ENCODE peak calls at places on chromosomes 11 and 22, in eight cellular contexts. T is testis; M is GM23248; X is tibial artery; F is RWPE2; W is pancreas; K is CD8-positive, alpha-beta memory T cell; U is mammary epithelial cell. S is an unnamed sample. For H3K36me3 and H3K27me3, the result is how much of the 10 kb centered on the place peaks cover.

GRCh38 chr11:71491531-71492329 is 35.3 kb upstream of the KRTAP5-7 start:
- DNase-seq in T (peak), M (no peak), X (no peak), F (peak), W (no peak), K (no peak), U (no peak), S (no peak)

GRCh38 chr22:41576877-41577276 is 12.8 kb downstream of the PMM1 start:
- DNase-seq in T (peak), M (peak), X (peak), F (no peak), W (peak), K (no peak), U (peak), S (peak)

GRCh38 chr22:25749420-25750169 is 7.6 kb downstream of the MYO18B start:
- DNase-seq in T (no peak), M (no peak), X (no peak), F (no peak), W (no peak), K (no peak), U (no peak), S (no peak)

GRCh38 chr11:57566035-57566504 is 1.4 kb downstream of the UBE2L6 start:
- DNase-seq in T (peak), M (peak), X (no peak), F (no peak), W (peak), K (peak), U (peak), S (no peak)

GRCh38 chr11:78460468-78460867 is 42.8 kb upstream of the GAB2 start:
- DNase-seq in T (no peak), M (peak), X (no peak), F (no peak), W (no peak), K (no peak), U (peak), S (no peak)

GRCh38 chr11:35006389-35007128 is 90.1 kb downstream of the PDHX start:
- DNase-seq in T (no peak), M (no peak), X (no peak), F (no peak), W (no peak), K (peak), U (no peak), S (no peak)

GRCh38 chr11:126891556-126892217 is 108.9 kb downstream of the KIRREL3 start:
- DNase-seq in T (no peak), M (peak), X (no peak), F (no peak), W (no peak), K (no peak), U (no peak), S (no peak)

GRCh38 chr22:22878801-22879674 is 8.6 kb upstream of the IGLL5 start:
- DNase-seq in T (no peak), M (no peak), X (no peak), F (no peak), W (no peak), K (no peak), U (no peak), S (no peak)

GRCh38 chr11:124934862-124935547 is 842 bp downstream of the HEPACAM start:
- DNase-seq in T (no peak), M (peak), X (no peak), F (no peak), W (no peak), K (no peak), U (peak), S (no peak)

GRCh38 chr22:25038771-25039170 is 86.3 kb downstream of the KIAA1671 start:
- DNase-seq in T (no peak), M (no peak), X (no peak), F (no peak), W (no peak), K (no peak), U (no peak), S (no peak)

GRCh38 chr11:113457784-113458183 is 17.4 kb downstream of the DRD2 start:
- DNase-seq in T (no peak), M (no peak), X (no peak), F (no peak), W (no peak), K (no peak), U (no peak), S (peak)

GRCh38 chr11:73147771-73148681 is 5.9 kb upstream of the FCHSD2 start:
- DNase-seq in T (peak), M (no peak), X (peak), F (no peak), W (peak), K (no peak), U (no peak), S (peak)

GRCh38 chr11:88292156-88292844 is 45.2 kb downstream of the CTSC start:
- DNase-seq in T (peak), M (peak), X (no peak), F (no peak), W (peak), K (no peak), U (peak), S (peak)

GRCh38 chr11:74044538-74044937 is 35.7 kb upstream of the UCP3 start:
- DNase-seq in T (no peak), M (no peak), X (no peak), F (no peak), W (no peak), K (no peak), U (no peak), S (no peak)

GRCh38 chr11:122723106-122723505 is 67.6 kb downstream of the UBASH3B start:
- DNase-seq in T (no peak), M (no peak), X (no peak), F (no peak), W (no peak), K (no peak), U (no peak), S (no peak)

GRCh38 chr11:47991266-47991830 is 11.0 kb downstream of the PTPRJ start:
- DNase-seq in T (no peak), M (no peak), X (no peak), F (no peak), W (peak), K (no peak), U (peak), S (peak)

DNA sequence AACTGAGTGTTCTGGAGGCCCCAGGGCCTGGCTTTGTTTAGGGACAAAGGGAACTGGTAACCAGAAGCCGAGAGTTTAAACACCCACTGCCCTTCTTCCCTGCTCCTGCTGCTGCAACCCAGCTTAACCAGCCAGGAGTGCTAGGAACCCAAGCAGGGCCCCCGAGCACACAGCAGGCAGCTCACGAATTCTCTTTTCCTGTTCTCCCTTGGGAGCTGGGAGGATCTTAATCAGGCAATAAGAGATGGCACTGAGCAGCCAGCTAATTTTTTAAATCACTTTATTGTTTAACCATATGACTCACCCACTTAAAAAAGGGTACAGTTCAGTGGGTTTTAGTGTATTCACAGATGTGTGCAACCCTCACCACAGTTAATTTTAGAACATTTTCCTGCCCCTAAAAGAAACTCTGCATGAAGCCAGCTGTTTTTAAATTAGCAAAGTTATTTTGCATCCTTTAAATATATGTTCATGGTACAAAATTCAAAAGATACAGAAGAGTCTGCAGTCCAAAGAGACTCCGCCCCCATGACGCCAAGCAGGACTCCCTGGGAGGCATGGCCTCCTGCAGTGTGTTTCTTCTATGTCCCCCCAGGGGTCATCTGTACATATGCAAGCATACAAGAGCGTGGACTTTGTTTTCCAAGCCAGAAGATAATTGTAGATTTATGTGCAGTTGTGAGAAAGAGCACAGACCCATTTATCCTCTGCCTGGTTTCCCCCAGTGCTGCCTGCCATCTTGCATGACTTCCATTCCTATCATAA is 18.9 kb upstream of the PPP6R3 start:
- DNase-seq in T (no peak), M (peak), X (no peak), F (no peak), W (no peak), K (no peak), U (no peak), S (no peak)
- H3K4me3 ChIP-seq in T (no peak), M (no peak), X (no peak), F (no peak), W (no peak), K (no peak), U (no peak), S (no peak)

GRCh38 chr22:46077669-46078099 is 72.6 kb upstream of the PPARA start:
- DNase-seq in T (peak), M (peak), X (peak), F (no peak), W (no peak), K (no peak), U (peak), S (no peak)
- H3K36me3 ChIP-seq in T (under half), M (half or more), X (under half), F (half or more), W (under half), K (under half), U (under half), S (under half)

GRCh38 chr11:119380816-119381185 is 689 bp downstream of the USP2 start:
- DNase-seq in T (no peak), M (no peak), X (no peak), F (no peak), W (no peak), K (no peak), U (no peak), S (peak)
- H3K27me3 ChIP-seq in T (under half), M (under half), X (under half), F (under half), W (under half), K (under half), U (under half), S (under half)

GRCh38 chr22:42957544-42957943 is 57.4 kb downstream of the PACSIN2 start:
- DNase-seq in T (no peak), M (no peak), X (no peak), F (no peak), W (no peak), K (no peak), U (no peak), S (no peak)

GRCh38 chr22:42958937-42959336 is 56.0 kb downstream of the PACSIN2 start:
- DNase-seq in T (no peak), M (no peak), X (no peak), F (no peak), W (no peak), K (no peak), U (no peak), S (no peak)

GRCh38 chr22:42960146-42960509 is 54.8 kb downstream of the PACSIN2 start:
- DNase-seq in T (no peak), M (no peak), X (no peak), F (no peak), W (no peak), K (no peak), U (no peak), S (peak)

GRCh38 chr22:42957958-42958357 is 57.0 kb downstream of the PACSIN2 start:
- DNase-seq in T (no peak), M (no peak), X (no peak), F (no peak), W (no peak), K (no peak), U (no peak), S (no peak)

GRCh38 chr22:42959472-42960145 is 55.3 kb downstream of the PACSIN2 start:
- DNase-seq in T (no peak), M (peak), X (peak), F (no peak), W (peak), K (no peak), U (peak), S (peak)
- H3K4me3 ChIP-seq in T (no peak), M (no peak), X (peak), F (no peak), W (peak), K (no peak), U (peak), S (no peak)

GRCh38 chr22:19226428-19226827 is 47.9 kb upstream of the SLC25A1 start:
- DNase-seq in T (no peak), M (no peak), X (no peak), F (no peak), W (no peak), K (no peak), U (no peak), S (no peak)
- H3K36me3 ChIP-seq in T (under half), M (under half), X (half or more), F (under half), W (under half), K (under half), U (under half), S (under half)

GRCh38 chr11:133238455-133238854 is 293.8 kb downstream of the OPCML start:
- DNase-seq in T (no peak), M (no peak), X (no peak), F (no peak), W (no peak), K (no peak), U (no peak), S (no peak)
- H3K27me3 ChIP-seq in T (under half), M (under half), X (under half), F (under half), W (under half), K (under half), U (under half), S (under half)

DNA sequence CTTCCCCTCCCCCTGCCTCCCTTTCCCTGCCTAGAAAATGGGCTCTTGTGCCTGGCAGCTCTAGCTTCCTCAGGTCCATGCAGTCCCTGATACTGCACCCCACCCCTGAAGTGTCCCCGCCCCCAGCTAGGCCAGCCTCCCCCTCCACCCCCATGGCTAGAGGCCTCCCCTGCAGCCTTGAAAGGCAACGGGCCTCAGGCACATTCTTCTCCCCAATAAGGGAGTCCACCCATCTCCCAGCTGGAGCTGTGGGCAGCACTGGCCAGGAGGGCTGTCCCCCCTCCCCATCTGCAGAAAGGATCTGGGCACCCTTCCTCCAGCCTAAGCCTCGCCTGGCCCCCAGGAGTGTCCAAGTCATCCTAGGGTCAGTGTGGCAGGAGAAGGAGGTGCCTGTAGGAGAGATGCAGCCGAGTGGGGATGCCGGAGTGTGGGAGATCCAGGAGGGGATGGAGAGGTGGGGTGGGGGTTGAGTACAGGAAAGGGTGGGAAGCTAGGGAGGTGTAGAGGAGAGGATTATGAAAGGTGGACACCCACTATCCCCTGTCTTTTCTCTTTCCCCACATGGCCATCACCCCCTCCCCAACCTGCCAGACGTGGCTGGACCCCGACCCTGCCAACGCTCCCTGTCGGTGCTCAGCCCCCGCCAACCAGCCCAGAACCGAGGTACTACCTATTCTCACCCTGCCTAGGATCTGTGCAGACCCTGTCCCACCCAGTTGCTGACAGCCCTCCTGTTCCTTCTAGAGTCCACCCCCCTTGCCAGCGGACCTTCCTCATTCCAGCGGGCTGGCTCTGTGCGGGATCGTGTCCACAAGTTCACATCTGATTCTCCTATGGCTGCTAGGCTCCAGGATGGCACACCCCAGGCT is 9.3 kb downstream of the SMTN start:
- DNase-seq in T (no peak), M (no peak), X (peak), F (no peak), W (no peak), K (no peak), U (no peak), S (no peak)
- H3K4me3 ChIP-seq in T (no peak), M (no peak), X (peak), F (no peak), W (no peak), K (no peak), U (no peak), S (no peak)

DNA sequence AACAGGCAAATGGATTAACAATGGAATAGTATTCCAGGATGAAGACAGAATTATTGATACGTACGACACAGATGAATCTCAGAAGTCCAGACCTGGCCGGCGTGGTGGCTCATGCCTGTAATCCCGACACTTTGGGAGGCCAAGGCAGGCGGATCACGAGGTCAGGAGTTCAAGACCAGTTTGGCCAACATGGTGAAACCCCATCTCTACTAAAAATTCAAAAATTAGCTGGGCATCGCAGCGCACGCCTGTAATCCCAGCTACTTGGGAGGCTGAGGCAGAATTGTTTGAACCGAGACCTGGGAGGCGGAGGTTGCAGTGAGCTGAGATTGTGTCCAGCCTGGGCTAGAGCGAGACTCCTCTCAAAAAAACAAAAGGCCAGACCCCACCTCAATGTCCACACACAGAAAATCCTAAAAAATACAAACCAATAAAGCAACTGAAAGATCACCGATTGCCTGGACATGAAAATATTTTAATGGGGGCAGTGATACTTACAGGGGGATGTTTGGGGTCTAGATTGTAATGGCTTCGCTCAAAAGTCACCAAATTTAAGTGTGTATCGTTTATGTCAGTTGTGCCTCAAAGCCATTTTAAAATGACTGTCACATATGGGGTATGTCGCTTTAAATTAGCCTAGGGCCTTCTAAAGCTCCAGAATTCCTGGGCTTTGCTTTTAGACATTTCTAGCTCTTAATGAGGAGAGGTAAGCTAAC is 3.8 kb downstream of the RPS25 start:
- DNase-seq in T (no peak), M (no peak), X (no peak), F (no peak), W (no peak), K (no peak), U (no peak), S (no peak)
- H3K36me3 ChIP-seq in T (under half), M (under half), X (half or more), F (half or more), W (under half), K (half or more), U (under half), S (under half)

DNA sequence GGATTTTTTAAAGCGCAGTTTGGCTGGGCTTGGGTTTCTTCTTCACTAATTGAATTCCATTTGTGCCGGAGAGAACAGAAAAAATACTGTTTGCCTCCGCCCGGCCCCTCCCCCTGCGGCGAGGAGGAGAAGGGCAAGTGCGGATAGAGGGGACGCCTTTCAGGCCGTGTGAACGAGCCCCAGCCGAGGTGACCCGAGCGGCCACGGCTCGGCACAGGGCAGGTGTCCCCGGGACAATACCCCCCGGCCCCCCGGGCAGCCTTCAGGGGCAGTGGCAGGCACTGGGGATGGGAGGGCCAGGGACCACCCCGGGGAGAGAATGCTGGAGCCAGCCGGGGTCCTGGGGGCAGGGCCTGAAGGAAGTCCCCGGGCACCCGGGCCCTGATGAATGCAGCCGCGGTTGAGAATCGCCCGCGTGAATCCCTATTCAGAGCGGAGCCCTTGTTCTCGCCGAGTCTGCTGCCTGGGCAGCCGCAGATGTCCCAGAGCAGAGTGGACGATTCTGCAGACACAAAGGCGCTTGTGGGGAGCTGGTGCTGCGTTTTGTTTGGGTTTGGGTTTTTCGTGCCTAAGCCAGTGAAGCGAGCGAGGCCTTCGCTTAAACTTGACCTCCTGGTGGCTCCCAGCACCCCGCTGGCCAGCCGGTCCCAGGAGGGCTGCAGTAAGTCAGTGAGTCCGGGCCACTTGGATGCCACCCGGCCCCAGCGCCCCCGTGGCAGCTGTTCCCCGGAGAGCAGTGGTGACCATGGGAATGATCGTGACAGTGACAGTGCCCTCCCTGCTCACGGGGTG is 96.0 kb downstream of the WNT7B start:
- DNase-seq in T (no peak), M (peak), X (peak), F (no peak), W (no peak), K (no peak), U (no peak), S (no peak)
- H3K27me3 ChIP-seq in T (under half), M (half or more), X (half or more), F (under half), W (under half), K (under half), U (under half), S (under half)

GRCh38 chr11:576791-577610 is 731 bp downstream of the PHRF1 start:
- DNase-seq in T (no peak), M (peak), X (no peak), F (no peak), W (no peak), K (no peak), U (no peak), S (no peak)

GRCh38 chr11:575996-576756 is at the start of gene PHRF1:
- DNase-seq in T (peak), M (peak), X (peak), F (peak), W (peak), K (peak), U (peak), S (peak)

GRCh38 chr11:579830-580601 is 3.7 kb downstream of the PHRF1 start:
- DNase-seq in T (peak), M (peak), X (no peak), F (no peak), W (no peak), K (no peak), U (no peak), S (no peak)

GRCh38 chr11:577611-577894 is 1.3 kb downstream of the PHRF1 start:
- DNase-seq in T (no peak), M (no peak), X (no peak), F (no peak), W (no peak), K (no peak), U (no peak), S (no peak)

GRCh38 chr11:578276-579035 is 2.2 kb downstream of the PHRF1 start:
- DNase-seq in T (no peak), M (no peak), X (no peak), F (no peak), W (no peak), K (no peak), U (peak), S (no peak)
- H3K4me3 ChIP-seq in T (no peak), M (peak), X (peak), F (no peak), W (no peak), K (peak), U (peak), S (no peak)

S was measured in SJCRH30.